ENCODE peak calls at places on chromosome 2, in four cellular contexts. V, R, O and U are unnamed samples.
A peak's percentile ranks its signal among the peaks of the same experiment; 100 is the strongest.

GRCh38 chr2:235191486-235191885 is 239.7 kb downstream of the SH3BP4 start:
- DNase-seq in V (no peak), R (no peak), O (no peak), U (no peak)

GRCh38 chr2:186551323-186552050 is 38.4 kb upstream of the ITGAV start:
- DNase-seq in V (no peak), R (no peak), O (no peak), U (no peak)

GRCh38 chr2:41836944-41837343 is 210.9 kb upstream of the PKDCC start:
- DNase-seq in V (no peak), R (no peak), O (peak; percentile 13), U (no peak)

GRCh38 chr2:197710424-197711042 is 5.4 kb downstream of the MARS2 start:
- DNase-seq in V (no peak), R (peak; percentile 52), O (no peak), U (no peak)

GRCh38 chr2:121532894-121533293 is 2.2 kb downstream of the RNU4ATAC start:
- DNase-seq in V (peak; percentile 43), R (no peak), O (no peak), U (no peak)

GRCh38 chr2:231392431-231393148 is 2.9 kb upstream of the B3GNT7 start:
- DNase-seq in V (no peak), R (no peak), O (no peak), U (no peak)

GRCh38 chr2:202251494-202251893 is 13.1 kb upstream of the SUMO1 start:
- DNase-seq in V (no peak), R (no peak), O (no peak), U (no peak)

GRCh38 chr2:217857624-217858506 is 144.9 kb downstream of the TNS1 start:
- DNase-seq in V (no peak), R (no peak), O (no peak), U (no peak)

GRCh38 chr2:179410552-179411356 is 146.1 kb upstream of the SESTD1 start:
- DNase-seq in V (no peak), R (peak; percentile 21), O (peak; percentile 58), U (peak; percentile 11)

GRCh38 chr2:231692847-231693246 is 15.5 kb upstream of the PTMA start:
- DNase-seq in V (no peak), R (no peak), O (no peak), U (no peak)

GRCh38 chr2:169486487-169486886 is 7.2 kb downstream of the BBS5 start:
- DNase-seq in V (no peak), R (no peak), O (no peak), U (no peak)

GRCh38 chr2:20574930-20575329 is 76.0 kb downstream of the HS1BP3 start:
- DNase-seq in V (no peak), R (no peak), O (no peak), U (no peak)

GRCh38 chr2:30796723-30797122 is 10.5 kb downstream of the CAPN13 start:
- DNase-seq in V (no peak), R (no peak), O (no peak), U (no peak)